ENCODE peak calls at places on chromosomes 6 and 20, in ten cellular contexts. One of them, this sample, is unnamed.

GRCh38 chr6:127933852-127934840 is 33.3 kb upstream of the THEMIS start:
- DNase-seq in suprapubic skin: no peak
- DNase-seq in K562: no peak
- DNase-seq in stomach: no peak
- DNase-seq in sigmoid colon: no peak
- DNase-seq in spleen: no peak
- DNase-seq in esophagus muscularis mucosa: no peak
- DNase-seq in GM23338: no peak
- DNase-seq in HL-60: no peak
- DNase-seq in SK-N-SH: no peak
- DNase-seq in this sample: no peak

GRCh38 chr6:105896052-105896820 is 189.9 kb upstream of the PRDM1 start:
- DNase-seq in suprapubic skin: no peak
- DNase-seq in K562: peak
- DNase-seq in stomach: no peak
- DNase-seq in sigmoid colon: no peak
- DNase-seq in spleen: no peak
- DNase-seq in esophagus muscularis mucosa: peak
- DNase-seq in GM23338: no peak
- DNase-seq in HL-60: no peak
- DNase-seq in SK-N-SH: no peak
- DNase-seq in this sample: no peak

GRCh38 chr20:63056236-63057132 is 49.7 kb upstream of the BHLHE23 start:
- DNase-seq in suprapubic skin: peak
- DNase-seq in K562: peak
- DNase-seq in stomach: peak
- DNase-seq in sigmoid colon: peak
- DNase-seq in spleen: peak
- DNase-seq in esophagus muscularis mucosa: no peak
- DNase-seq in GM23338: peak
- DNase-seq in HL-60: no peak
- DNase-seq in SK-N-SH: peak
- DNase-seq in this sample: no peak

GRCh38 chr6:84508981-84509380 is 255.4 kb downstream of the TBX18 start:
- DNase-seq in suprapubic skin: no peak
- DNase-seq in K562: no peak
- DNase-seq in stomach: no peak
- DNase-seq in sigmoid colon: no peak
- DNase-seq in spleen: no peak
- DNase-seq in esophagus muscularis mucosa: no peak
- DNase-seq in GM23338: no peak
- DNase-seq in HL-60: no peak
- DNase-seq in SK-N-SH: no peak
- DNase-seq in this sample: no peak

GRCh38 chr6:165970001-165970400 is 197.7 kb downstream of the TBXT start:
- DNase-seq in suprapubic skin: no peak
- DNase-seq in K562: no peak
- DNase-seq in stomach: no peak
- DNase-seq in sigmoid colon: no peak
- DNase-seq in spleen: no peak
- DNase-seq in esophagus muscularis mucosa: no peak
- DNase-seq in GM23338: no peak
- DNase-seq in HL-60: no peak
- DNase-seq in SK-N-SH: no peak
- DNase-seq in this sample: no peak

GRCh38 chr6:136014454-136015421 is 163.2 kb downstream of the PDE7B start:
- DNase-seq in suprapubic skin: no peak
- DNase-seq in K562: no peak
- DNase-seq in stomach: no peak
- DNase-seq in sigmoid colon: no peak
- DNase-seq in spleen: no peak
- DNase-seq in esophagus muscularis mucosa: no peak
- DNase-seq in GM23338: no peak
- DNase-seq in HL-60: no peak
- DNase-seq in SK-N-SH: no peak
- DNase-seq in this sample: no peak

GRCh38 chr20:14337400-14338171 is at the start of gene FLRT3:
- DNase-seq in suprapubic skin: peak
- DNase-seq in K562: no peak
- DNase-seq in stomach: peak
- DNase-seq in sigmoid colon: peak
- DNase-seq in spleen: no peak
- DNase-seq in esophagus muscularis mucosa: peak
- DNase-seq in GM23338: peak
- DNase-seq in HL-60: peak
- DNase-seq in SK-N-SH: peak
- DNase-seq in this sample: peak

GRCh38 chr6:44020664-44021425 is 106.4 kb downstream of the MRPL14 start:
- DNase-seq in suprapubic skin: no peak
- DNase-seq in K562: no peak
- DNase-seq in stomach: no peak
- DNase-seq in sigmoid colon: peak
- DNase-seq in spleen: no peak
- DNase-seq in esophagus muscularis mucosa: no peak
- DNase-seq in GM23338: no peak
- DNase-seq in HL-60: no peak
- DNase-seq in SK-N-SH: no peak
- DNase-seq in this sample: no peak

GRCh38 chr6:129590408-129591022 is 119.5 kb downstream of the ARHGAP18 start:
- DNase-seq in suprapubic skin: no peak
- DNase-seq in K562: no peak
- DNase-seq in stomach: no peak
- DNase-seq in sigmoid colon: no peak
- DNase-seq in spleen: no peak
- DNase-seq in esophagus muscularis mucosa: no peak
- DNase-seq in GM23338: no peak
- DNase-seq in HL-60: no peak
- DNase-seq in SK-N-SH: no peak
- DNase-seq in this sample: no peak

GRCh38 chr6:158755636-158756035 is 63.5 kb downstream of the EZR start:
- DNase-seq in suprapubic skin: no peak
- DNase-seq in K562: no peak
- DNase-seq in stomach: peak
- DNase-seq in sigmoid colon: no peak
- DNase-seq in spleen: no peak
- DNase-seq in esophagus muscularis mucosa: no peak
- DNase-seq in GM23338: no peak
- DNase-seq in HL-60: no peak
- DNase-seq in SK-N-SH: no peak
- DNase-seq in this sample: no peak

GRCh38 chr6:160943997-160944396 is 47.6 kb upstream of the MAP3K4 start:
- DNase-seq in suprapubic skin: no peak
- DNase-seq in K562: no peak
- DNase-seq in stomach: no peak
- DNase-seq in sigmoid colon: no peak
- DNase-seq in spleen: no peak
- DNase-seq in esophagus muscularis mucosa: peak
- DNase-seq in GM23338: no peak
- DNase-seq in HL-60: no peak
- DNase-seq in SK-N-SH: no peak
- DNase-seq in this sample: no peak

GRCh38 chr20:17226410-17227198 is at the start of gene PCSK2:
- DNase-seq in suprapubic skin: no peak
- DNase-seq in K562: peak
- DNase-seq in stomach: peak
- DNase-seq in sigmoid colon: peak
- DNase-seq in spleen: peak
- DNase-seq in esophagus muscularis mucosa: no peak
- DNase-seq in GM23338: peak
- DNase-seq in HL-60: no peak
- DNase-seq in SK-N-SH: peak
- DNase-seq in this sample: no peak

GRCh38 chr20:227439-228105 is 514 bp downstream of the DEFB129 start:
- DNase-seq in suprapubic skin: no peak
- DNase-seq in K562: no peak
- DNase-seq in stomach: no peak
- DNase-seq in sigmoid colon: no peak
- DNase-seq in spleen: no peak
- DNase-seq in esophagus muscularis mucosa: no peak
- DNase-seq in GM23338: no peak
- DNase-seq in HL-60: peak
- DNase-seq in SK-N-SH: no peak
- DNase-seq in this sample: no peak

GRCh38 chr20:6814945-6815344 is 47.5 kb downstream of the BMP2 start:
- DNase-seq in suprapubic skin: no peak
- DNase-seq in K562: no peak
- DNase-seq in stomach: no peak
- DNase-seq in sigmoid colon: no peak
- DNase-seq in spleen: no peak
- DNase-seq in esophagus muscularis mucosa: no peak
- DNase-seq in GM23338: peak
- DNase-seq in HL-60: no peak
- DNase-seq in SK-N-SH: no peak
- DNase-seq in this sample: no peak

GRCh38 chr6:26104457-26105108 is 17.4 kb downstream of the HFE start:
- DNase-seq in suprapubic skin: no peak
- DNase-seq in K562: no peak
- DNase-seq in stomach: no peak
- DNase-seq in sigmoid colon: no peak
- DNase-seq in spleen: peak
- DNase-seq in esophagus muscularis mucosa: no peak
- DNase-seq in GM23338: peak
- DNase-seq in HL-60: no peak
- DNase-seq in SK-N-SH: no peak
- DNase-seq in this sample: no peak

GRCh38 chr20:17542993-17543412 is 11.8 kb upstream of the BFSP1 start:
- DNase-seq in suprapubic skin: no peak
- DNase-seq in K562: no peak
- DNase-seq in stomach: no peak
- DNase-seq in sigmoid colon: no peak
- DNase-seq in spleen: no peak
- DNase-seq in esophagus muscularis mucosa: no peak
- DNase-seq in GM23338: no peak
- DNase-seq in HL-60: no peak
- DNase-seq in SK-N-SH: no peak
- DNase-seq in this sample: no peak

GRCh38 chr6:3959385-3959784 is 110.2 kb downstream of the FAM50B start:
- DNase-seq in suprapubic skin: no peak
- DNase-seq in K562: no peak
- DNase-seq in stomach: no peak
- DNase-seq in sigmoid colon: no peak
- DNase-seq in spleen: no peak
- DNase-seq in esophagus muscularis mucosa: no peak
- DNase-seq in GM23338: no peak
- DNase-seq in HL-60: no peak
- DNase-seq in SK-N-SH: no peak
- DNase-seq in this sample: no peak

GRCh38 chr20:32539817-32540675 is 45.1 kb downstream of the NOL4L start:
- DNase-seq in suprapubic skin: no peak
- DNase-seq in K562: no peak
- DNase-seq in stomach: peak
- DNase-seq in sigmoid colon: no peak
- DNase-seq in spleen: peak
- DNase-seq in esophagus muscularis mucosa: no peak
- DNase-seq in GM23338: no peak
- DNase-seq in HL-60: no peak
- DNase-seq in SK-N-SH: peak
- DNase-seq in this sample: no peak

GRCh38 chr6:21507811-21508210 is 85.7 kb upstream of the SOX4 start:
- DNase-seq in suprapubic skin: no peak
- DNase-seq in K562: no peak
- DNase-seq in stomach: no peak
- DNase-seq in sigmoid colon: no peak
- DNase-seq in spleen: no peak
- DNase-seq in esophagus muscularis mucosa: no peak
- DNase-seq in GM23338: no peak
- DNase-seq in HL-60: no peak
- DNase-seq in SK-N-SH: no peak
- DNase-seq in this sample: no peak

GRCh38 chr6:166173292-166173951 is 5.8 kb upstream of the TBXT start:
- DNase-seq in suprapubic skin: no peak
- DNase-seq in K562: no peak
- DNase-seq in stomach: peak
- DNase-seq in sigmoid colon: no peak
- DNase-seq in spleen: no peak
- DNase-seq in esophagus muscularis mucosa: no peak
- DNase-seq in GM23338: peak
- DNase-seq in HL-60: no peak
- DNase-seq in SK-N-SH: peak
- DNase-seq in this sample: no peak

GRCh38 chr6:1222426-1223311 is 89.2 kb upstream of the FOXQ1 start:
- DNase-seq in suprapubic skin: no peak
- DNase-seq in K562: no peak
- DNase-seq in stomach: no peak
- DNase-seq in sigmoid colon: no peak
- DNase-seq in spleen: no peak
- DNase-seq in esophagus muscularis mucosa: peak
- DNase-seq in GM23338: no peak
- DNase-seq in HL-60: no peak
- DNase-seq in SK-N-SH: no peak
- DNase-seq in this sample: no peak

GRCh38 chr6:104843196-104843595 is 16.5 kb downstream of the HACE1 start:
- DNase-seq in suprapubic skin: no peak
- DNase-seq in K562: no peak
- DNase-seq in stomach: no peak
- DNase-seq in sigmoid colon: no peak
- DNase-seq in spleen: no peak
- DNase-seq in esophagus muscularis mucosa: no peak
- DNase-seq in GM23338: no peak
- DNase-seq in HL-60: no peak
- DNase-seq in SK-N-SH: no peak
- DNase-seq in this sample: no peak
- H3K4me3 ChIP-seq in suprapubic skin: no peak
- H3K4me3 ChIP-seq in K562: no peak
- H3K4me3 ChIP-seq in stomach: no peak
- H3K4me3 ChIP-seq in sigmoid colon: no peak
- H3K4me3 ChIP-seq in spleen: no peak
- H3K4me3 ChIP-seq in esophagus muscularis mucosa: no peak
- H3K4me3 ChIP-seq in GM23338: no peak
- H3K4me3 ChIP-seq in HL-60: no peak
- H3K4me3 ChIP-seq in SK-N-SH: no peak
- H3K4me3 ChIP-seq in this sample: no peak

GRCh38 chr6:170011233-170012142 is 260.1 kb downstream of the ERMARD start:
- DNase-seq in suprapubic skin: peak
- DNase-seq in K562: no peak
- DNase-seq in stomach: no peak
- DNase-seq in sigmoid colon: peak
- DNase-seq in spleen: no peak
- DNase-seq in esophagus muscularis mucosa: no peak
- DNase-seq in GM23338: no peak
- DNase-seq in HL-60: no peak
- DNase-seq in SK-N-SH: no peak
- DNase-seq in this sample: no peak
- TF ChIP-seq POLR2AphosphoS5 in suprapubic skin: no peak
- TF ChIP-seq POLR2AphosphoS5 in K562: no peak
- TF ChIP-seq POLR2AphosphoS5 in stomach: no peak
- TF ChIP-seq POLR2AphosphoS5 in sigmoid colon: no peak
- TF ChIP-seq POLR2AphosphoS5 in spleen: peak
- TF ChIP-seq POLR2AphosphoS5 in esophagus muscularis mucosa: peak
- TF ChIP-seq POLR2AphosphoS5 in GM23338: no peak
- TF ChIP-seq POLR2AphosphoS5 in HL-60: no peak
- TF ChIP-seq POLR2AphosphoS5 in SK-N-SH: no peak
- TF ChIP-seq POLR2AphosphoS5 in this sample: peak

GRCh38 chr6:157224957-157225574 is 98.3 kb downstream of the TMEM242 start:
- DNase-seq in suprapubic skin: peak
- DNase-seq in K562: no peak
- DNase-seq in stomach: no peak
- DNase-seq in sigmoid colon: no peak
- DNase-seq in spleen: peak
- DNase-seq in esophagus muscularis mucosa: no peak
- DNase-seq in GM23338: no peak
- DNase-seq in HL-60: no peak
- DNase-seq in SK-N-SH: peak
- DNase-seq in this sample: no peak
- TF ChIP-seq CTCF in suprapubic skin: no peak
- TF ChIP-seq CTCF in K562: no peak
- TF ChIP-seq CTCF in stomach: no peak
- TF ChIP-seq CTCF in sigmoid colon: no peak
- TF ChIP-seq CTCF in spleen: no peak
- TF ChIP-seq CTCF in esophagus muscularis mucosa: no peak
- TF ChIP-seq CTCF in GM23338: no peak
- TF ChIP-seq CTCF in HL-60: no peak
- TF ChIP-seq CTCF in SK-N-SH: no peak
- TF ChIP-seq CTCF in this sample: no peak

GRCh38 chr6:17580518-17581048 is 19.5 kb upstream of the FAM8A1 start:
- DNase-seq in suprapubic skin: no peak
- DNase-seq in K562: no peak
- DNase-seq in stomach: peak
- DNase-seq in sigmoid colon: peak
- DNase-seq in spleen: peak
- DNase-seq in esophagus muscularis mucosa: no peak
- DNase-seq in GM23338: peak
- DNase-seq in HL-60: no peak
- DNase-seq in SK-N-SH: peak
- DNase-seq in this sample: peak
- H3K4me3 ChIP-seq in suprapubic skin: peak
- H3K4me3 ChIP-seq in K562: no peak
- H3K4me3 ChIP-seq in stomach: peak
- H3K4me3 ChIP-seq in sigmoid colon: peak
- H3K4me3 ChIP-seq in spleen: peak
- H3K4me3 ChIP-seq in esophagus muscularis mucosa: peak
- H3K4me3 ChIP-seq in GM23338: peak
- H3K4me3 ChIP-seq in HL-60: no peak
- H3K4me3 ChIP-seq in SK-N-SH: peak
- H3K4me3 ChIP-seq in this sample: peak